ENCODE peak calls at places on chromosomes 5 and 9, in five cellular contexts. H is A549, U is K562, T is GM12878, K is HepG2. O is an unnamed sample.

GRCh38 chr5:40441733-40442132 is 238.0 kb upstream of the PTGER4 start:
- DNase-seq in H (no peak), U (no peak), T (no peak), K (peak; percentile 37), O (no peak)

GRCh38 chr5:103224118-103224893 is 34.3 kb upstream of the MACIR start:
- DNase-seq in H (no peak), U (peak; percentile 70), T (peak; percentile 16), K (peak; percentile 60), O (peak; percentile 87)

GRCh38 chr5:157651011-157651611 is 1.1 kb downstream of the SOX30 start:
- DNase-seq in H (no peak), U (no peak), T (no peak), K (no peak), O (no peak)

GRCh38 chr9:94806307-94806893 is 79.9 kb downstream of the AOPEP start:
- DNase-seq in H (peak; percentile 71), U (no peak), T (peak; percentile 31), K (no peak), O (no peak)

GRCh38 chr5:177232761-177233160 is 70.8 kb downstream of the RAB24 start:
- DNase-seq in H (no peak), U (no peak), T (no peak), K (no peak), O (no peak)

GRCh38 chr9:132949709-132950108 is 5.3 kb upstream of the TSC1 start:
- DNase-seq in H (no peak), U (no peak), T (no peak), K (no peak), O (no peak)

GRCh38 chr5:15501057-15501791 is 1.2 kb downstream of the FBXL7 start:
- DNase-seq in H (peak; percentile 13), U (no peak), T (no peak), K (no peak), O (peak; percentile 90)

GRCh38 chr9:32344551-32345182 is 39.8 kb upstream of the ACO1 start:
- DNase-seq in H (no peak), U (no peak), T (no peak), K (no peak), O (peak; percentile 92)

GRCh38 chr5:108508976-108509375 is 127.1 kb upstream of the FBXL17 start:
- DNase-seq in H (no peak), U (no peak), T (no peak), K (no peak), O (no peak)

GRCh38 chr5:160105686-160106085 is 13.6 kb downstream of the PWWP2A start:
- DNase-seq in H (no peak), U (no peak), T (peak; percentile 61), K (no peak), O (no peak)

GRCh38 chr5:7759257-7759871 is 91.6 kb downstream of the CFAP90 start:
- DNase-seq in H (no peak), U (no peak), T (no peak), K (no peak), O (no peak)

GRCh38 chr5:171688696-171689495 is 96.7 kb upstream of the SMIM23 start:
- DNase-seq in H (no peak), U (peak; percentile 34), T (no peak), K (no peak), O (no peak)

GRCh38 chr9:133254471-133254870 is 20.5 kb downstream of the ABO start:
- DNase-seq in H (no peak), U (no peak), T (no peak), K (no peak), O (no peak)

GRCh38 chr5:171412186-171412585 is 7.3 kb upstream of the FGF18 start:
- DNase-seq in H (no peak), U (no peak), T (no peak), K (no peak), O (no peak)

GRCh38 chr9:98778711-98779530 is 17.4 kb downstream of the ANKS6 start:
- DNase-seq in H (no peak), U (no peak), T (no peak), K (peak; percentile 59), O (no peak)

GRCh38 chr9:113886471-113886870 is 10.4 kb downstream of the ZNF618 start:
- DNase-seq in H (no peak), U (no peak), T (no peak), K (no peak), O (peak; percentile 51)

GRCh38 chr5:374631-375335 is 53.3 kb downstream of the AHRR start:
- DNase-seq in H (no peak), U (no peak), T (no peak), K (no peak), O (no peak)

GRCh38 chr9:27743490-27743889 is 170.2 kb upstream of the C9orf72 start:
- DNase-seq in H (no peak), U (no peak), T (no peak), K (no peak), O (no peak)

GRCh38 chr5:148949871-148950863 is 112.7 kb downstream of the SH3TC2 start:
- DNase-seq in H (no peak), U (no peak), T (no peak), K (no peak), O (no peak)

DNA sequence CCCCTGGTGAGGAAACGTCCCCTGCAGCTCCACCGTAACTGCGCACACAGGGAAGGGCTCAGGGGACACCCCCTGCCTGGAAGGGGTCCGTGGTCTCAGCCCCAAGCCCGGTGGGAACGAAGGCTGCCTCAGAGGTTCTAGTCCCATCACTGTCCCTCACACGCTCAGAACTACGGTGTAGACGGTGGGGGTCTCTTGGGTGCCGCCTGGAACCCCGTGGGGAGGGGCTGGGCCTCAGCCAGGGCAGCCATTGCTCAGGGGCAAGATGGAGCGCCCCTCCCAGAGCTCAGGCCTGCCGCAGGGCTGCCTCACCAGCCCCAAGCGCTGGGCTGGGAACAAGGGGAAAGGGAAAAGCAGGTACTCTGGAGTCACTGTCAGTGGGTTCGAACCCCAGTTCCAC is 2.9 kb downstream of the AGPAT2 start:
- DNase-seq in H (no peak), U (no peak), T (no peak), K (no peak), O (no peak)
- TF ChIP-seq CTCF in H (no peak), U (no peak), T (no peak), K (no peak), O (no peak)

DNA sequence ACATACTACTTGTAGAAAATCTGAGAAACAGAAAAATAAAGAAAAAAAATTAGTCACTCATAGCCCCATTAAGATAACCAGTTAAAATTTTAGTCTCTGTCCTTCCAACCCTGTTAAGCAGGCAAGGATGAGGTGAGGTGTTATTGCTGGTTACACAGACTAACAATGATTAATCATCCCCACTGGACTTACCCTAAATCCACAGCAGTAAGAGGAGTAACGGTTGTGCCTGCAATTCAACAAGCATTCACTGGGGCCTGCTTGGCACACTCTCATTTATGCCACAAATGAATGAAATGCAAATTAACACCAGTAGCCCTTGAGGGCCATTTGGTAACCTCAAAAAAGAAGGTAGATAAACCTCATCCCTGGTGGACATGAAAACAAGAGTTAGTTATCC is 8.0 kb downstream of the LHFPL2 start:
- DNase-seq in H (peak; percentile 55), U (no peak), T (peak; percentile 45), K (peak; percentile 13), O (no peak)
- TF ChIP-seq JUNB in H (no peak), U (no peak), T (no peak), K (no peak), O (no peak)

GRCh38 chr5:179505636-179506261 is 44.6 kb upstream of the RUFY1 start:
- DNase-seq in H (no peak), U (no peak), T (no peak), K (no peak), O (no peak)

GRCh38 chr5:179504191-179504590 is 46.2 kb upstream of the RUFY1 start:
- DNase-seq in H (no peak), U (no peak), T (no peak), K (no peak), O (no peak)

GRCh38 chr5:179509845-179510244 is 40.5 kb upstream of the RUFY1 start:
- DNase-seq in H (no peak), U (no peak), T (no peak), K (no peak), O (no peak)

GRCh38 chr5:179504600-179505396 is 45.6 kb upstream of the RUFY1 start:
- DNase-seq in H (no peak), U (no peak), T (no peak), K (peak; percentile 94), O (no peak)

DNA sequence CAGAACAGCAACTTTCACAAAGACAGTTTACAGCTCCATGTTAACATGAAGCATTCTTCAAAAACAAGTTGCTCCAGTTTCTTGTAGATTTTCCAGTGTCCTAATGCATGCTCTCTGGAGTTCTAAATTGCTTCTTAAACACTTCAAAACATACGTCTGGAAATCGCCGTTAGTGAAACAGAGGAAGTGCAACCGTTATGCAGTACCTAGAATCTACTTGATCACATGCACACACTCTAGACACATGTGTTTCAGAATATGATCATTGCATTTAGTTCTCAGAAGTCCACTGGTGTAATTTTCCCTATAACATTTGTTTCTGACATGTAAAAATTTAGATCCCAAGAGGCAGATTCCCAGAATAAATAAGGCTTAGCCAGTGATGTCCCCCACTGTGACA is 41.1 kb upstream of the RUFY1 start:
- DNase-seq in H (no peak), U (no peak), T (no peak), K (no peak), O (no peak)
- H3K4me2 ChIP-seq in H (no peak overlapping the region), U (no peak overlapping the region), T (no peak overlapping the region), K (no peak overlapping the region), O (no peak overlapping the region)

DNA sequence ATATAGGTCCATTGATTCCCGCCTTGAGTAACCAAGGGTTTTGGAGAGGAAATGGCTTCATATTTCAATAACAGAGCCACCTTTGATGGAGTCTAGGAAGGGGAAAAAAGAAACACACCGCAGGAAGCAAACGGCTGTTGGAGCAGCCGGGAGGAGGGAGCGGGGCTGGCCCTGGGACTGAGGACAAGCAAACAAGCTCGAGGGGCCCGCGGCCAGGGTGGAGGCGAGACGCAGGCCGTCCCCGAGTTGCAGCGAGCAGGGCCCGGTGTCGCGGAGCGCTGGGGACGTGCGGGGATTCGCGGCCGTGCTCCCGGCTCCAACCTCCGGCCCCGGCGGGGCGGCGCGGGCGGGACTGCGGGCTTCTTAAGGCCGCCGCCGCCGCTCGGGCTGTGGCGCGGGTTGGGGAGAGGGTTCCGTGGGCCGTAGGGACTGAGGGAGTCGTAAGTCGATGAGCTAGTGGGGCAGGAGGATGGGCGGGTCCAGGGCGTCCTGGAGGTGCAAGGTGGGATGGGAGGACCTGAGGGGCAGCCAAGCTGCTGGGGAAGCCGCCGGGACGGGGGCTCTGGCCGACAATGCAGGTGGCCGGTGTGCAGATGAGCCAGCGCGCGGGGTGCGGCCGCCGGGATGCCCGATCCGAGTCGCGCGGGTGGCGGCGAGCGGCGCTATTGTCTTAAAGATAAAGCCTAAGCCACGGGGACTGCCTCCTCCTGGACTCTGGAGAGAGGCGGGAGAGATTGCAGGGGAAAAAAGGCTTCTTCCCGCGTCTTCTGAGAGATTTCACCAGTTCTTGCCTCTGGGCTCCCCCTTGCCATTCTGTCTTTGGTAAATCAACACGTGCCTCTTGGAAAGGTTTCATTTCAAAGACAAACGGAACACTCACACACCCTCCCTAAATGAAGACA is 1.5 kb upstream of the HAPLN1 start:
- DNase-seq in H (peak; percentile 67), U (no peak), T (no peak), K (peak; percentile 20), O (peak; percentile 85)
- TF ChIP-seq CTCF in H (peak; percentile 54), U (peak; percentile 28), T (peak; percentile 36), K (peak; percentile 85), O (peak; percentile 43)

DNA sequence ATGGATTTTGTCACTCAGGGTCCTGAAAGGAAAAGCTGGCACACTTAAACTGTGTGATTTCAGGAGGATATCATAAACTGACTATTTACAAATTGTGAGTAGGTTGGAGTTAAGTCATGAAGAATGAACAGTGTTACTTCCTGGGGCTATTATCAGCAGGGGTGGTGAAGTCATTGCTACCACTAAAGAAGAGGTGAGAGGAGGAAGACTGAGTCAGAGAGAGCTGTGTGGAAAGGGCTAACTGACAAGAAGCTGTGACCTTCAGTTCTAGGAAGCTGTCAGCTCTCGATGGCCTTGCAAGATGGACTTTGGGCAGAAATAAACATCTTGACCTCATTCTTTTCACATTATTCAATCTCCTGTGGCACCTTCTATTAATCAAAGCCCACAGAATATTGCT is 72.3 kb upstream of the STARD4 start:
- DNase-seq in H (no peak), U (no peak), T (no peak), K (no peak), O (no peak)
- TF ChIP-seq JUNB in H (no peak), U (no peak), T (no peak), K (no peak), O (no peak)

O was measured in GM23338.